ENCODE peak calls at places on chromosomes 6 and 20, in eight cellular contexts. U is OCI-LY7, M is AG10803, N is pancreas, S is A549, V is gastrocnemius medialis, W is cardiac fibroblast, I is hepatocyte. X is an unnamed sample.

GRCh38 chr20:58702161-58702510 is 9.5 kb downstream of the NPEPL1 start:
- DNase-seq in U (no peak), M (no peak), N (peak), S (no peak), V (no peak), W (no peak), I (no peak), X (no peak)

GRCh38 chr6:152121910-152122309 is 314.4 kb downstream of the ESR1 start:
- DNase-seq in U (no peak), M (no peak), N (no peak), S (no peak), V (no peak), W (no peak), I (no peak), X (no peak)

GRCh38 chr6:160462551-160463109 is 114.5 kb downstream of the SLC22A3 start:
- DNase-seq in U (peak), M (peak), N (no peak), S (no peak), V (no peak), W (peak), I (no peak), X (peak)

GRCh38 chr6:140372064-140372463 is 997.6 kb upstream of the CITED2 start:
- DNase-seq in U (no peak), M (no peak), N (no peak), S (no peak), V (no peak), W (no peak), I (no peak), X (no peak)

GRCh38 chr20:63624486-63624885 is 2.4 kb downstream of the GMEB2 start:
- DNase-seq in U (no peak), M (peak), N (peak), S (no peak), V (no peak), W (peak), I (peak), X (no peak)

GRCh38 chr6:49646130-49646824 is 9.6 kb upstream of the RHAG start:
- DNase-seq in U (no peak), M (no peak), N (no peak), S (no peak), V (no peak), W (no peak), I (no peak), X (no peak)

GRCh38 chr6:169990095-169991030 is 238.9 kb downstream of the ERMARD start:
- DNase-seq in U (peak), M (no peak), N (no peak), S (no peak), V (no peak), W (no peak), I (no peak), X (no peak)

GRCh38 chr20:33914871-33915270 is 78.8 kb upstream of the RALY start:
- DNase-seq in U (peak), M (no peak), N (no peak), S (peak), V (no peak), W (peak), I (no peak), X (no peak)

GRCh38 chr6:85236636-85237035 is 213.2 kb upstream of the NT5E start:
- DNase-seq in U (no peak), M (no peak), N (no peak), S (no peak), V (no peak), W (no peak), I (no peak), X (no peak)

GRCh38 chr6:111423055-111423633 is 59.9 kb downstream of the REV3L start:
- DNase-seq in U (no peak), M (no peak), N (no peak), S (no peak), V (no peak), W (peak), I (no peak), X (no peak)

DNA sequence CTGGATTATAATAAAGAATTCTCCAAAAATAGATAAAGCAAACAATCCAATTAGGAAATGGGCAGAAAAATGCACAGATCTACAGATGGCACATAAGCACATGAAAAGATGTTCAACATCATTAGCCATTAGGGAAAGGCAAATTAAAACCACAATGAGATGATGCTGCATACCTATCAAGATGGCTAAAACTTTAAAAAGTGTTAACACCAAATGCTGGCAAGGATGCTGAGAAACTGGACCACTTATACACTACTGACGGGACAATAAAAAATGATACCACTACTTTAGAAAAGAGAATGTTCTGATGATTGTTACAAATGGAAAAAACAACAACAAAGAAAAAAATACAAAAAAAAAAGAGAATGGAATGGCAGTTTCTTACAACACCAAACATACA is 26.5 kb downstream of the LCA5 start:
- DNase-seq in U (no peak), M (no peak), N (no peak), S (no peak), V (no peak), W (no peak), I (no peak), X (no peak)
- H3K4me3 ChIP-seq in U (no peak), M (no peak), N (no peak), S (no peak), V (no peak), W (no peak), I (no peak), X (no peak)

DNA sequence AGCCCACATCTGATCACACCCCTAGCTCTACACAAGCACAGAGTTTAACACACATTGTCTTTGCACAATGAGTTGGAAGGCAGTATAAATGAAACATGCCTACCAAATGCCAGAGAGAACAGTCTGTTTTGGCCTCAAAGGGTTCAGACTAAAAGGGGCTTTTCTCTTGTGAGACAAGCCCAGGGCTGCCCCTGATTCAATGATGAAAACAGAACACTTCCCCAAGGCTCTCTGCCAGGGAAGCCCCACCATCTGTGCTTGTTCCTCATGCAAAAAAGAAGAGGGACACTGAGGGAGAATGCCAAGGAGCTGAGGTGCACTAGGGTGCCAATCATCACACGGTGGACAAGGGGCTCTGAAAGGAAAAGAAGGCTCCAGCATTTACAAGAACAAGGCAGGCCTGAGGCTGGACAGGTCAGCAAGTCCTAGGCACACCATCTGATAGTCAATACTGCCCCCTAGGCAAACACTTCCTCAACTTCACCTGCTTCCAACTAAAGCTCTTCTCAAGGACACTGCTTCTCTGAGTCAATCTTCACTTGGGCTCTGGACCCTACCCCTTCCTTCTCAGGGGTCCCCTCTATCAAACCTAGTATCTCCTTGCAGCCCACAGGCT is 37.5 kb upstream of the SLC4A11 start:
- DNase-seq in U (peak), M (peak), N (no peak), S (peak), V (no peak), W (peak), I (peak), X (no peak)
- TF ChIP-seq CTCF in U (peak), M (peak), N (no peak), S (peak), V (no peak), W (peak), I (peak), X (peak)

GRCh38 chr6:7324520-7324919 is 11.5 kb upstream of the SSR1 start:
- DNase-seq in U (no peak), M (no peak), N (no peak), S (no peak), V (no peak), W (no peak), I (no peak), X (no peak)
- H3K4me3 ChIP-seq in U (no peak), M (no peak), N (no peak), S (no peak), V (no peak), W (no peak), I (no peak), X (no peak)

GRCh38 chr20:46809961-46810360 is 84.7 kb upstream of the EYA2 start:
- DNase-seq in U (no peak), M (no peak), N (no peak), S (no peak), V (no peak), W (no peak), I (no peak), X (no peak)

GRCh38 chr20:46807998-46808397 is 86.6 kb upstream of the EYA2 start:
- DNase-seq in U (no peak), M (no peak), N (no peak), S (no peak), V (no peak), W (no peak), I (no peak), X (no peak)

GRCh38 chr20:46811328-46812084 is 83.1 kb upstream of the EYA2 start:
- DNase-seq in U (no peak), M (no peak), N (no peak), S (no peak), V (no peak), W (no peak), I (no peak), X (no peak)

GRCh38 chr20:46808565-46808964 is 86.1 kb upstream of the EYA2 start:
- DNase-seq in U (no peak), M (no peak), N (no peak), S (no peak), V (no peak), W (no peak), I (no peak), X (no peak)

GRCh38 chr20:46810442-46811327 is 84.0 kb upstream of the EYA2 start:
- DNase-seq in U (no peak), M (no peak), N (no peak), S (no peak), V (no peak), W (no peak), I (no peak), X (no peak)
- TF ChIP-seq CTCF in U (no peak), M (no peak), N (no peak), S (no peak), V (no peak), W (no peak), I (no peak), X (no peak)

DNA sequence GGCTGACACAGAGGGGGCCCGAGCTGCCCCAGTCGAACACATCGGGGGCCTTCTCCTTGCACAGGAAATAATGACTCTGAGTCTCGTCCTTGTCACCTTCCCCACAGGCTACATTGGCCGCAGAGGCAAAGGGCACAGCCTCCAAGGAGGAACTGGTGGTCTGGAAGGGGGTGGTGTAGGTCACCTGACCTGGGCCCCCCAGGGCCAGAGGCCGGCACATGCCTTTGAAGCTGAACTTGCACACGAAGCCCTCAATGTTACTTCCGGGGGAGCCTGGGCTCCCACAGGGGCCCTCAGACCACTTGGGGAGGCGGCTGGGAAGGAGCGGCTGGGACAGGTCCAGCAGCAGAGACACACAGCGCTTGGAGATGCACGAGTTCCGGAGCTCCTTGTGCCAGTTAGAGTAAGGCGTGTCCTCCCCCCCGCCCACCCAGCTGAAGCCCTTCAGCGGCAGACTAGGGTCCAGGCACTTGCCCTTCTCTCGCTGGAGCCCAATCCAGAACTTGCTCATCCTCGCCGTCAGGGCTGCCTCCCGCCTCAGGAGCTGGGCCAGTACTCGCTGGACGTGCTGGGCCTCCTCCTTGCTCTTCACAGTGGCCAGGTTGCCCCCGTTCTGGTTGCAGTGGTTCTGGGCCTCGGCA is 589 bp downstream of the CD93 start:
- DNase-seq in U (no peak), M (no peak), N (no peak), S (no peak), V (no peak), W (no peak), I (no peak), X (no peak)
- H3K4me3 ChIP-seq in U (no peak), M (no peak), N (no peak), S (no peak), V (peak), W (no peak), I (no peak), X (no peak)

GRCh38 chr20:13299401-13299800 is 78.3 kb downstream of the ISM1 start:
- DNase-seq in U (no peak), M (no peak), N (no peak), S (no peak), V (no peak), W (no peak), I (no peak), X (no peak)
- TF ChIP-seq CTCF in U (no peak), M (no peak), N (no peak), S (no peak), V (no peak), W (no peak), I (no peak), X (no peak)

X was measured in epithelial cell of proximal tubule.